ENCODE peak calls at places on chromosomes 3 and 15, in seven cellular contexts. D, K, Z, B, Y, I and H are unnamed samples.
A peak's percentile ranks its signal among the peaks of the same experiment; 100 is the strongest.

GRCh38 chr3:177314897-177315296 is 117.6 kb upstream of the TBL1XR1 start:
- DNase-seq in K (no peak), B (no peak), Z (no peak), I (no peak), D (no peak), Y (no peak), H (no peak)

GRCh38 chr3:188230962-188231361 is 77.0 kb downstream of the LPP start:
- DNase-seq in I (peak; percentile 29), B (no peak), K (no peak), D (no peak), Y (no peak), Z (no peak), H (no peak)

GRCh38 chr3:58322793-58323192 is 9.9 kb upstream of the PXK start:
- DNase-seq in B (no peak), Z (no peak), K (no peak), D (no peak), Y (no peak), I (no peak), H (no peak)

GRCh38 chr15:41161336-41161735 is 45.3 kb upstream of the INO80 start:
- DNase-seq in K (no peak), Z (no peak), Y (no peak), B (no peak), I (no peak), D (no peak), H (no peak)

GRCh38 chr15:74333093-74333492 is 34.4 kb downstream of the CYP11A1 start:
- DNase-seq in Y (no peak), Z (no peak), D (no peak), B (no peak), I (no peak), K (no peak), H (no peak)

GRCh38 chr3:70067860-70068479 is 68.4 kb downstream of the SAMMSON start:
- DNase-seq in Y (no peak), Z (no peak), I (no peak), B (no peak), K (no peak), D (no peak), H (no peak)

GRCh38 chr15:81184188-81184587 is 12.5 kb upstream of the IL16 start:
- DNase-seq in Z (no peak), K (no peak), B (no peak), D (no peak), Y (no peak), I (no peak), H (no peak)

GRCh38 chr3:130258532-130258952 is 86.9 kb upstream of the COL6A5 start:
- DNase-seq in B (no peak), Y (no peak), Z (no peak), K (no peak), I (peak; percentile 34), D (no peak), H (no peak)

GRCh38 chr15:58019503-58020376 is 45.8 kb downstream of the ALDH1A2 start:
- DNase-seq in Z (no peak), I (no peak), K (no peak), Y (no peak), B (no peak), D (no peak), H (no peak)

GRCh38 chr15:77821188-77821958 is 188.7 kb upstream of the LINGO1 start:
- DNase-seq in B (no peak), Z (peak; percentile 68), K (no peak), Y (peak; percentile 64), D (peak; percentile 24), I (peak; percentile 48), H (peak; percentile 9)

GRCh38 chr3:49007771-49008528 is 759 bp downstream of the WDR6 start:
- DNase-seq in I (peak; percentile 86), K (peak; percentile 67), Z (peak; percentile 58), D (peak; percentile 77), Y (peak; percentile 70), B (peak; percentile 83), H (peak; percentile 83)

GRCh38 chr3:138974467-138974866 is 27.4 kb downstream of the FOXL2NB start:
- DNase-seq in K (no peak), I (no peak), B (no peak), D (no peak), Y (no peak), Z (no peak), H (no peak)

GRCh38 chr3:55158345-55158744 is 230.5 kb upstream of the LRTM1 start:
- DNase-seq in Z (no peak), B (no peak), Y (no peak), D (no peak), K (no peak), I (no peak), H (no peak)

GRCh38 chr3:123258811-123259420 is 57.2 kb downstream of the SEC22A start:
- DNase-seq in K (no peak), B (no peak), I (no peak), Y (no peak), D (peak; percentile 24), Z (no peak), H (no peak)

GRCh38 chr3:188627652-188628051 is 473.7 kb downstream of the LPP start:
- DNase-seq in Z (no peak), D (no peak), K (no peak), B (no peak), I (no peak), Y (no peak), H (no peak)

GRCh38 chr3:106403746-106404145 is 534.9 kb upstream of the CBLB start:
- DNase-seq in Z (no peak), K (no peak), D (no peak), B (no peak), Y (no peak), I (no peak), H (no peak)

GRCh38 chr15:91793771-91794170 is 59.7 kb upstream of the SLCO3A1 start:
- DNase-seq in I (no peak), Z (no peak), D (no peak), Y (no peak), K (no peak), B (no peak), H (no peak)

GRCh38 chr3:15063238-15063637 is 1.9 kb downstream of the MRPS25 start:
- DNase-seq in D (no peak), B (no peak), Z (no peak), K (no peak), I (no peak), Y (peak; percentile 28), H (no peak)

GRCh38 chr3:8446845-8447244 is 54.8 kb upstream of the LMCD1 start:
- DNase-seq in D (no peak), B (no peak), I (no peak), Y (no peak), K (no peak), Z (no peak), H (no peak)

GRCh38 chr3:142888099-142888483 is 792 bp downstream of the PCOLCE2 start:
- DNase-seq in Z (no peak), I (peak; percentile 44), B (no peak), Y (no peak), D (peak; percentile 7), K (no peak), H (no peak)

GRCh38 chr15:41961014-41961518 is 11.3 kb downstream of the EHD4 start:
- DNase-seq in B (no peak), I (no peak), K (no peak), D (no peak), Z (no peak), Y (no peak), H (no peak)

GRCh38 chr15:82904574-82904973 is 47.9 kb downstream of the HOMER2 start:
- DNase-seq in Z (no peak), K (no peak), D (no peak), Y (no peak), B (no peak), I (no peak), H (no peak)

GRCh38 chr15:100661161-100661560 is 58.8 kb downstream of the ASB7 start:
- DNase-seq in B (no peak), Y (no peak), D (no peak), K (no peak), Z (no peak), I (no peak), H (no peak)

GRCh38 chr15:72116680-72117447 is 1.1 kb downstream of the MYO9A start:
- DNase-seq in Z (no peak), D (no peak), Y (peak; percentile 24), I (peak; percentile 45), K (no peak), B (peak; percentile 37), H (no peak)

GRCh38 chr3:140954576-140954975 is 12.9 kb downstream of the SLC25A36 start:
- DNase-seq in I (no peak), B (no peak), Z (no peak), K (no peak), D (no peak), Y (no peak), H (no peak)

GRCh38 chr15:36925671-36926421 is 174.5 kb downstream of the MEIS2 start:
- DNase-seq in I (no peak), B (no peak), D (no peak), Y (no peak), Z (no peak), K (no peak), H (no peak)

GRCh38 chr15:63048986-63049665 is 6.6 kb downstream of the TPM1 start:
- DNase-seq in K (no peak), Y (peak; percentile 38), I (peak; percentile 53), B (peak; percentile 34), Z (no peak), D (no peak), H (peak; percentile 31)

GRCh38 chr3:129855454-129856419 is 37.8 kb downstream of the TMCC1 start:
- DNase-seq in D (no peak), Y (peak; percentile 9), B (no peak), Z (no peak), K (no peak), I (no peak), H (no peak)

GRCh38 chr3:25540187-25540765 is 112.2 kb downstream of the RARB start:
- DNase-seq in Y (no peak), D (no peak), Z (no peak), B (no peak), I (no peak), K (no peak), H (no peak)

GRCh38 chr3:183315739-183316138 is 62.7 kb downstream of the B3GNT5 start:
- DNase-seq in I (no peak), B (no peak), Y (no peak), D (no peak), K (no peak), Z (no peak), H (no peak)

GRCh38 chr3:60403866-60404265 is 847.4 kb downstream of the FHIT start:
- DNase-seq in Y (no peak), D (no peak), B (no peak), K (no peak), I (no peak), Z (no peak), H (no peak)

GRCh38 chr3:175526609-175527280 is 667.6 kb downstream of the NAALADL2 start:
- DNase-seq in D (no peak), K (no peak), I (no peak), Z (no peak), B (no peak), Y (no peak), H (no peak)

GRCh38 chr15:77858677-77859490 is 218.6 kb downstream of the TBC1D2B start:
- DNase-seq in Y (no peak), B (no peak), Z (no peak), I (no peak), K (no peak), D (no peak), H (no peak)

GRCh38 chr3:13123266-13123665 is 50.0 kb upstream of the IQSEC1 start:
- DNase-seq in D (no peak), B (no peak), I (no peak), K (no peak), Z (no peak), Y (no peak), H (no peak)

GRCh38 chr3:63970596-63971468 is 52.5 kb downstream of the PSMD6 start:
- DNase-seq in B (no peak), D (no peak), Z (no peak), Y (no peak), I (no peak), K (no peak), H (no peak)

GRCh38 chr3:60598668-60599067 is 652.6 kb downstream of the FHIT start:
- DNase-seq in Y (no peak), B (no peak), Z (no peak), D (no peak), K (no peak), I (no peak), H (no peak)

GRCh38 chr3:65093641-65094040 is 405.8 kb upstream of the ADAMTS9 start:
- DNase-seq in Z (no peak), K (no peak), D (no peak), Y (no peak), B (no peak), I (no peak), H (no peak)